ENCODE peak calls at places on chromosomes 4 and X, in four cellular contexts. One of them, this sample, is unnamed.

GRCh38 chr4:42360158-42360557 is 37.1 kb upstream of the SHISA3 start:
- DNase-seq in psoas muscle: no peak
- DNase-seq in OCI-LY7: no peak
- DNase-seq in epithelial cell of esophagus: no peak
- DNase-seq in this sample: no peak

GRCh38 chrX:56000169-56000568 is 232.0 kb upstream of the KLF8 start:
- DNase-seq in psoas muscle: no peak
- DNase-seq in OCI-LY7: no peak
- DNase-seq in epithelial cell of esophagus: no peak
- DNase-seq in this sample: no peak

GRCh38 chrX:72121381-72121780 is 10.3 kb downstream of the RTL5 start:
- DNase-seq in psoas muscle: peak; percentile 40
- DNase-seq in OCI-LY7: no peak
- DNase-seq in epithelial cell of esophagus: peak; percentile 63
- DNase-seq in this sample: no peak

GRCh38 chr4:137193564-137193963 is 338.7 kb downstream of the PCDH18 start:
- DNase-seq in psoas muscle: no peak
- DNase-seq in OCI-LY7: no peak
- DNase-seq in epithelial cell of esophagus: no peak
- DNase-seq in this sample: no peak

GRCh38 chrX:115324194-115324593 is 34.7 kb downstream of the LUZP4 start:
- DNase-seq in psoas muscle: peak; percentile 21
- DNase-seq in OCI-LY7: no peak
- DNase-seq in epithelial cell of esophagus: peak; percentile 66
- DNase-seq in this sample: no peak

GRCh38 chr4:127410644-127411043 is 222.1 kb upstream of the INTU start:
- DNase-seq in psoas muscle: no peak
- DNase-seq in OCI-LY7: no peak
- DNase-seq in epithelial cell of esophagus: no peak
- DNase-seq in this sample: no peak

GRCh38 chr4:139282375-139283075 is 2.5 kb upstream of the MGARP start:
- DNase-seq in psoas muscle: no peak
- DNase-seq in OCI-LY7: no peak
- DNase-seq in epithelial cell of esophagus: no peak
- DNase-seq in this sample: no peak

GRCh38 chrX:103913356-103914020 is 48.9 kb upstream of the TMSB15B start:
- DNase-seq in psoas muscle: no peak
- DNase-seq in OCI-LY7: no peak
- DNase-seq in epithelial cell of esophagus: no peak
- DNase-seq in this sample: no peak

GRCh38 chrX:125826774-125827451 is 339.2 kb downstream of the DCAF12L2 start:
- DNase-seq in psoas muscle: no peak
- DNase-seq in OCI-LY7: no peak
- DNase-seq in epithelial cell of esophagus: no peak
- DNase-seq in this sample: no peak

GRCh38 chrX:125826080-125826479 is 340.0 kb downstream of the DCAF12L2 start:
- DNase-seq in psoas muscle: no peak
- DNase-seq in OCI-LY7: no peak
- DNase-seq in epithelial cell of esophagus: no peak
- DNase-seq in this sample: no peak
- H3K4me3 ChIP-seq in psoas muscle: no peak overlapping the region
- H3K4me3 ChIP-seq in OCI-LY7: no peak overlapping the region
- H3K4me3 ChIP-seq in epithelial cell of esophagus: no peak overlapping the region
- H3K4me3 ChIP-seq in this sample: no peak overlapping the region

GRCh38 chr4:57078685-57079521 is 31.3 kb downstream of the IGFBP7 start:
- DNase-seq in psoas muscle: no peak
- DNase-seq in OCI-LY7: no peak
- DNase-seq in epithelial cell of esophagus: peak; percentile 93
- DNase-seq in this sample: no peak
- H3K4me3 ChIP-seq in psoas muscle: no peak overlapping the region
- H3K4me3 ChIP-seq in OCI-LY7: no peak overlapping the region
- H3K4me3 ChIP-seq in epithelial cell of esophagus: no peak overlapping the region
- H3K4me3 ChIP-seq in this sample: no peak overlapping the region

GRCh38 chrX:134948333-134949241 is 42.2 kb upstream of the SMIM10 start:
- DNase-seq in psoas muscle: no peak
- DNase-seq in OCI-LY7: no peak
- DNase-seq in epithelial cell of esophagus: peak; percentile 27
- DNase-seq in this sample: no peak
- H3K4me3 ChIP-seq in psoas muscle: no peak overlapping the region
- H3K4me3 ChIP-seq in OCI-LY7: no peak overlapping the region
- H3K4me3 ChIP-seq in epithelial cell of esophagus: no peak overlapping the region
- H3K4me3 ChIP-seq in this sample: no peak overlapping the region

GRCh38 chr4:59222231-59222630 is 1977.9 kb upstream of the ADGRL3 start:
- DNase-seq in psoas muscle: no peak
- DNase-seq in OCI-LY7: no peak
- DNase-seq in epithelial cell of esophagus: no peak
- DNase-seq in this sample: no peak

GRCh38 chr4:59223292-59223941 is 1976.7 kb upstream of the ADGRL3 start:
- DNase-seq in psoas muscle: no peak
- DNase-seq in OCI-LY7: no peak
- DNase-seq in epithelial cell of esophagus: no peak
- DNase-seq in this sample: no peak

DNA sequence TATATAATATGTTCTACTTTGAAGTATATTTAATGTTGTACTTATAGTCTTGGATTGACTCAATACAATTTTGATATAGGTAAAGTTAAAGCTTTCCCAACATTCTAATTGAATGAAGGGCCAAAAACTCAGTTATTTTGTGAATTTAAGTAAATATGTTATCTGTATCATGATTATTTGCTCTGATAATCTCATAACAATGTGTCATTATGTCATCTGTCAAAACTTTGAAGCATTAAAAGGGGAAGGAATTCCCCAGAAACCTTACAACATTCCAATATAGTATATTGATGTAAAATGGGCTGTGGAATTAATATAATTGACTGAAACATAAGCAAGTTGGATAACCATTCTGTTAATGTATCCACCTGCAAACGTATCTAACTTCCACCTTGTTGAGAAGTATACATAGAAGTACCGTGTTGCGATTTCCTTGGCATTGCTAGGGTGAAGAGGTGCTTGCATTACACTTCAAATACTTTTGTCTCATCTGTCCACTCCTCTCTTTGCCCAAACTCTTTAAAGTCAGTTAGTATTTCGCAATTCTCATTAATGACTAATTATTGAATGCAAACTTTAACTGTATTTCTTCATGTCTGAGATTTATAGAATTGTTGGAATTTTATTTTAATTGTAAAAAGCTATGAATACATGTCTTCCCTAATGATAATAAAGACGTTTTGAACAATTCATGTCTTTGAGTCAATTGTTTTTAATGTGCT is 1982.1 kb upstream of the ADGRL3 start:
- DNase-seq in psoas muscle: no peak
- DNase-seq in OCI-LY7: no peak
- DNase-seq in epithelial cell of esophagus: no peak
- DNase-seq in this sample: no peak
- H3K4me3 ChIP-seq in psoas muscle: no peak overlapping the region
- H3K4me3 ChIP-seq in OCI-LY7: no peak overlapping the region
- H3K4me3 ChIP-seq in epithelial cell of esophagus: no peak overlapping the region
- H3K4me3 ChIP-seq in this sample: no peak overlapping the region

GRCh38 chr4:11426003-11426402 is 2.7 kb downstream of the HS3ST1 start:
- DNase-seq in psoas muscle: no peak
- DNase-seq in OCI-LY7: no peak
- DNase-seq in epithelial cell of esophagus: no peak
- DNase-seq in this sample: no peak

GRCh38 chr4:11428701-11429571 is at the start of gene HS3ST1:
- DNase-seq in psoas muscle: peak; percentile 83
- DNase-seq in OCI-LY7: no peak
- DNase-seq in epithelial cell of esophagus: peak; percentile 94
- DNase-seq in this sample: no peak

GRCh38 chr4:11426716-11427115 is 2.0 kb downstream of the HS3ST1 start:
- DNase-seq in psoas muscle: no peak
- DNase-seq in OCI-LY7: no peak
- DNase-seq in epithelial cell of esophagus: peak; percentile 51
- DNase-seq in this sample: no peak

GRCh38 chr4:11428161-11428700 is 463 bp downstream of the HS3ST1 start:
- DNase-seq in psoas muscle: no peak
- DNase-seq in OCI-LY7: no peak
- DNase-seq in epithelial cell of esophagus: peak; percentile 61
- DNase-seq in this sample: no peak

GRCh38 chr4:11427201-11427996 is 1.3 kb downstream of the HS3ST1 start:
- DNase-seq in psoas muscle: no peak
- DNase-seq in OCI-LY7: no peak
- DNase-seq in epithelial cell of esophagus: no peak
- DNase-seq in this sample: no peak
- H3K4me3 ChIP-seq in psoas muscle: peak overlapping the region; percentile 61
- H3K4me3 ChIP-seq in OCI-LY7: no peak overlapping the region
- H3K4me3 ChIP-seq in epithelial cell of esophagus: peak overlapping the region; percentile 79
- H3K4me3 ChIP-seq in this sample: no peak overlapping the region

GRCh38 chrX:16526003-16526402 is 124.0 kb upstream of the S100G start:
- DNase-seq in psoas muscle: no peak
- DNase-seq in OCI-LY7: no peak
- DNase-seq in epithelial cell of esophagus: no peak
- DNase-seq in this sample: no peak

GRCh38 chrX:16524327-16524726 is 125.6 kb upstream of the S100G start:
- DNase-seq in psoas muscle: no peak
- DNase-seq in OCI-LY7: no peak
- DNase-seq in epithelial cell of esophagus: no peak
- DNase-seq in this sample: no peak

GRCh38 chrX:16528620-16529019 is 121.3 kb upstream of the S100G start:
- DNase-seq in psoas muscle: no peak
- DNase-seq in OCI-LY7: no peak
- DNase-seq in epithelial cell of esophagus: no peak
- DNase-seq in this sample: peak; percentile 28
- H3K4me3 ChIP-seq in psoas muscle: no peak overlapping the region
- H3K4me3 ChIP-seq in OCI-LY7: no peak overlapping the region
- H3K4me3 ChIP-seq in epithelial cell of esophagus: no peak overlapping the region
- H3K4me3 ChIP-seq in this sample: no peak overlapping the region

GRCh38 chr4:184168406-184169019 is 49.2 kb downstream of the ENPP6 start:
- DNase-seq in psoas muscle: peak; percentile 71
- DNase-seq in OCI-LY7: peak; percentile 46
- DNase-seq in epithelial cell of esophagus: peak; percentile 52
- DNase-seq in this sample: no peak
- H3K4me3 ChIP-seq in psoas muscle: no peak overlapping the region
- H3K4me3 ChIP-seq in OCI-LY7: no peak overlapping the region
- H3K4me3 ChIP-seq in epithelial cell of esophagus: no peak overlapping the region
- H3K4me3 ChIP-seq in this sample: no peak overlapping the region

GRCh38 chr4:8198206-8198905 is 734 bp upstream of the SH3TC1 start:
- DNase-seq in psoas muscle: no peak
- DNase-seq in OCI-LY7: no peak
- DNase-seq in epithelial cell of esophagus: peak; percentile 64
- DNase-seq in this sample: no peak
- H3K4me3 ChIP-seq in psoas muscle: peak overlapping the region; percentile 63
- H3K4me3 ChIP-seq in OCI-LY7: peak overlapping the region; percentile 67
- H3K4me3 ChIP-seq in epithelial cell of esophagus: no peak overlapping the region
- H3K4me3 ChIP-seq in this sample: peak overlapping the region; percentile 64

GRCh38 chr4:9994246-9994847 is 26.9 kb downstream of the SLC2A9 start:
- DNase-seq in psoas muscle: no peak
- DNase-seq in OCI-LY7: no peak
- DNase-seq in epithelial cell of esophagus: no peak
- DNase-seq in this sample: no peak
- H3K4me3 ChIP-seq in psoas muscle: no peak overlapping the region
- H3K4me3 ChIP-seq in OCI-LY7: no peak overlapping the region
- H3K4me3 ChIP-seq in epithelial cell of esophagus: no peak overlapping the region
- H3K4me3 ChIP-seq in this sample: no peak overlapping the region

This sample was measured in Jurkat, Clone E6-1.